ENCODE peak calls at places on chromosomes 12 and 14, in five cellular contexts. W is H1, T is IMR-90, A is trophoblast cell, Z is mesenchymal stem cell. P is an unnamed sample. For H3K36me3, the result is how much of the 10 kb centered on the place peaks cover.

GRCh38 chr12:52200086-52200782 is 8.4 kb upstream of the KRT80 start:
- DNase-seq in W (no peak), T (no peak), A (no peak), Z (no peak), P (no peak)

GRCh38 chr12:58285551-58285950 is 344.2 kb downstream of the ATP23 start:
- DNase-seq in W (peak), T (no peak), A (no peak), Z (no peak), P (peak)

GRCh38 chr12:118430516-118430915 is 54.2 kb downstream of the SUDS3 start:
- DNase-seq in W (no peak), T (no peak), A (no peak), Z (no peak), P (no peak)

GRCh38 chr12:64714551-64714968 is 44.6 kb downstream of the GNS start:
- DNase-seq in W (no peak), T (no peak), A (no peak), Z (no peak), P (no peak)

GRCh38 chr12:5904441-5904840 is 40.6 kb downstream of the ANO2 start:
- DNase-seq in W (no peak), T (no peak), A (no peak), Z (no peak), P (no peak)

GRCh38 chr14:64465208-64465821 is at the start of gene AKAP5:
- DNase-seq in W (peak), T (peak), A (peak), Z (peak), P (peak)

GRCh38 chr14:56247495-56248087 is 129.4 kb downstream of the PELI2 start:
- DNase-seq in W (no peak), T (peak), A (peak), Z (peak), P (no peak)

GRCh38 chr12:50221228-50222008 is 54.2 kb upstream of the CERS5 start:
- DNase-seq in W (no peak), T (peak), A (peak), Z (peak), P (peak)

GRCh38 chr12:1593232-1594044 is 943 bp downstream of the FBXL14 start:
- DNase-seq in W (peak), T (no peak), A (peak), Z (peak), P (no peak)

GRCh38 chr14:94163806-94164205 is 10.3 kb upstream of the PPP4R4 start:
- DNase-seq in W (no peak), T (no peak), A (no peak), Z (no peak), P (no peak)

GRCh38 chr14:102775855-102776760 is 1.1 kb upstream of the TRAF3 start:
- DNase-seq in W (no peak), T (peak), A (peak), Z (peak), P (no peak)

DNA sequence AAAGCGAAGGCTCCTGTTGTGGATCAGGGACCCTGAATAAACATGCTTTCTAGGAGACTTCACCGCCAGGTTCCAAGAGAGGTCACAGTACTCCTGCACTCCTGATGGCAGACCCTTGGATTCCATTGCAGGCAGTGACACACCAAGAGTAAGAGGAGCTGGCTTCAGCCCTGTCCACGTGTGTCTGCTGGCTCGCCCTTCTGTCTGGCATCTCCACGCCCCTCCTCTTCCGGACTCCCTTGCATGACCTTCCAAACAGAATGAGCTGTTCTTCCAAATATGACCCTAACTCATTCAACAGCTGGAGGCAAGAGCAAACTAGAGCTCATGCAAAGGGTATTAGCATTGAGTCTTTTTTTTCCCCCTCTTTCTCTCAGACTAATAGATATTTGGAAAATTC is 233.0 kb upstream of the PLEKHG7 start:
- DNase-seq in W (no peak), T (peak), A (no peak), Z (peak), P (no peak)
- H3K36me3 ChIP-seq in W (under half), T (under half), A (under half), Z (under half), P (under half)

GRCh38 chr12:7102582-7102981 is 6.4 kb downstream of the C1RL start:
- DNase-seq in W (no peak), T (no peak), A (no peak), Z (no peak), P (no peak)
- H3K14ac ChIP-seq in W (no peak), T (no peak), A (no peak), Z (no peak), P (no peak)

GRCh38 chr12:108845696-108846095 is 11.7 kb downstream of the SSH1 start:
- DNase-seq in W (no peak), T (no peak), A (no peak), Z (no peak), P (no peak)

GRCh38 chr12:108849653-108850052 is 7.7 kb downstream of the SSH1 start:
- DNase-seq in W (no peak), T (no peak), A (no peak), Z (no peak), P (no peak)

GRCh38 chr12:108846320-108846719 is 11.1 kb downstream of the SSH1 start:
- DNase-seq in W (no peak), T (no peak), A (no peak), Z (no peak), P (no peak)

GRCh38 chr12:108850854-108851573 is 6.4 kb downstream of the SSH1 start:
- DNase-seq in W (no peak), T (peak), A (peak), Z (peak), P (no peak)

GRCh38 chr12:108847705-108848104 is 9.7 kb downstream of the SSH1 start:
- DNase-seq in W (no peak), T (no peak), A (no peak), Z (no peak), P (no peak)
- H3K36me3 ChIP-seq in W (under half), T (half or more), A (under half), Z (half or more), P (half or more)

GRCh38 chr14:24576766-24577165 is 716 bp upstream of the CTSG start:
- DNase-seq in W (no peak), T (no peak), A (no peak), Z (no peak), P (no peak)

GRCh38 chr14:24578558-24578957 is 2.5 kb upstream of the CTSG start:
- DNase-seq in W (no peak), T (no peak), A (no peak), Z (no peak), P (no peak)

GRCh38 chr14:24576178-24576577 is at the start of gene CTSG:
- DNase-seq in W (no peak), T (no peak), A (no peak), Z (no peak), P (no peak)

GRCh38 chr14:24574206-24574774 is 1.8 kb downstream of the CTSG start:
- DNase-seq in W (no peak), T (no peak), A (no peak), Z (no peak), P (no peak)
- H3K14ac ChIP-seq in W (no peak), T (no peak), A (no peak), Z (no peak), P (peak)

DNA sequence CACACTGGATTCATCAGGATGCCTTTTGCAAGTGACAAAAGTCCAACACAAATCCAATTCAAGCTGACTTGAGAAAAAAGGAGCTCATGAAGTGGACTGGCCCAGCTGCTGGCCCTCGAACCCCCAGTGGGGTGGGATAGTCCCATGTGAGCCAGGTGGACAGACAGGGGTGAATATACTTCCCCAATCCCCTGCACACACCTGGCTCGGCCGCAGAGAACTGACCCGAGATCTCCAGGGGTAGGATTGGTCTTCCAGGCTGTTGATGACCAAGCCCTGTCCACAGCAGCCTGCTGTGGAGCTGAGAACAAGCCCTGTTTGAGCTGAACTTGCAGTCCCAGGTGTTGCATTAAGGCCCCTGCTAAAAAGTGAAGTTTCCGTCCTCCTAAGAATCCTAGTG is 56.2 kb downstream of the TPCN1 start:
- DNase-seq in W (no peak), T (no peak), A (no peak), Z (no peak), P (no peak)
- H3K36me3 ChIP-seq in W (under half), T (under half), A (under half), Z (under half), P (under half)